ENCODE peak calls at places on chromosomes 2 and 18, in eight cellular contexts. E is adrenal gland, Z is BJ, J is kidney epithelial cell, Q is iris pigment epithelial cell, B is amniotic stem cell, V is Daoy, N is GM20000. C is an unnamed sample.

GRCh38 chr2:217551229-217551909 is 451.4 kb downstream of the TNS1 start:
- DNase-seq in E (no peak), Z (peak; percentile 39), J (peak; percentile 53), Q (peak; percentile 71), B (peak; percentile 45), V (peak; percentile 63), N (no peak), C (no peak)

GRCh38 chr2:236479814-236480213 is 89.8 kb upstream of the ACKR3 start:
- DNase-seq in E (no peak), Z (no peak), J (no peak), Q (no peak), B (no peak), V (no peak), N (no peak), C (no peak)

GRCh38 chr2:23698733-23699391 is 228.1 kb downstream of the ATAD2B start:
- DNase-seq in E (peak; percentile 80), Z (no peak), J (no peak), Q (peak; percentile 73), B (no peak), V (no peak), N (no peak), C (no peak)

GRCh38 chr2:65377556-65378307 is 54.7 kb downstream of the SPRED2 start:
- DNase-seq in E (peak; percentile 62), Z (peak; percentile 67), J (peak; percentile 65), Q (peak; percentile 91), B (peak; percentile 69), V (peak; percentile 87), N (no peak), C (no peak)

GRCh38 chr2:3184167-3184566 is 193.5 kb downstream of the EIPR1 start:
- DNase-seq in E (no peak), Z (no peak), J (no peak), Q (no peak), B (no peak), V (no peak), N (peak; percentile 24), C (no peak)

GRCh38 chr2:27185331-27186026 is 26.4 kb upstream of the ATRAID start:
- DNase-seq in E (peak; percentile 69), Z (peak; percentile 80), J (no peak), Q (peak; percentile 59), B (no peak), V (peak; percentile 15), N (no peak), C (no peak)

GRCh38 chr2:100935372-100935752 is 66.7 kb upstream of the RPL31 start:
- DNase-seq in E (no peak), Z (peak; percentile 52), J (no peak), Q (peak; percentile 84), B (peak; percentile 18), V (peak; percentile 32), N (no peak), C (no peak)

GRCh38 chr18:29586210-29586609 is 1409.3 kb upstream of the CDH2 start:
- DNase-seq in E (no peak), Z (no peak), J (no peak), Q (no peak), B (no peak), V (no peak), N (no peak), C (no peak)

GRCh38 chr2:112181571-112182290 is 43.5 kb downstream of the FBLN7 start:
- DNase-seq in E (no peak), Z (no peak), J (no peak), Q (no peak), B (no peak), V (no peak), N (no peak), C (no peak)

GRCh38 chr18:74064510-74064909 is 83.1 kb downstream of the FBXO15 start:
- DNase-seq in E (no peak), Z (no peak), J (no peak), Q (no peak), B (no peak), V (peak; percentile 11), N (no peak), C (no peak)

GRCh38 chr2:168719446-168719845 is 83.0 kb upstream of the NOSTRIN start:
- DNase-seq in E (no peak), Z (no peak), J (no peak), Q (no peak), B (no peak), V (no peak), N (no peak), C (no peak)

GRCh38 chr18:6885992-6886823 is 156.7 kb downstream of the ARHGAP28 start:
- DNase-seq in E (peak; percentile 79), Z (no peak), J (no peak), Q (peak; percentile 43), B (peak; percentile 41), V (peak; percentile 30), N (peak; percentile 39), C (no peak)

GRCh38 chr2:19783935-19784334 is 117.8 kb downstream of the TTC32 start:
- DNase-seq in E (no peak), Z (no peak), J (no peak), Q (no peak), B (no peak), V (no peak), N (no peak), C (no peak)

GRCh38 chr2:2749206-2749598 is 418.1 kb upstream of the MYT1L start:
- DNase-seq in E (no peak), Z (no peak), J (no peak), Q (no peak), B (no peak), V (no peak), N (no peak), C (no peak)

GRCh38 chr2:138359532-138359931 is 142.0 kb upstream of the SPOPL start:
- DNase-seq in E (no peak), Z (no peak), J (no peak), Q (no peak), B (no peak), V (no peak), N (no peak), C (no peak)

GRCh38 chr2:149063177-149063576 is 24.7 kb downstream of the LYPD6B start:
- DNase-seq in E (no peak), Z (no peak), J (no peak), Q (no peak), B (no peak), V (no peak), N (no peak), C (no peak)

GRCh38 chr2:10002681-10003080 is 40.7 kb upstream of the KLF11 start:
- DNase-seq in E (no peak), Z (no peak), J (no peak), Q (no peak), B (no peak), V (no peak), N (no peak), C (no peak)

GRCh38 chr2:215590353-215590752 is 154.5 kb upstream of the FN1 start:
- DNase-seq in E (no peak), Z (no peak), J (no peak), Q (no peak), B (no peak), V (peak; percentile 15), N (no peak), C (no peak)

GRCh38 chr18:3230401-3231334 is 10.9 kb upstream of the MYOM1 start:
- DNase-seq in E (peak; percentile 75), Z (no peak), J (no peak), Q (peak; percentile 49), B (no peak), V (no peak), N (no peak), C (no peak)

GRCh38 chr2:30695749-30696148 is 111.5 kb downstream of the CAPN13 start:
- DNase-seq in E (peak; percentile 13), Z (no peak), J (no peak), Q (no peak), B (no peak), V (no peak), N (no peak), C (no peak)

GRCh38 chr18:36314754-36315153 is 17.2 kb downstream of the FHOD3 start:
- DNase-seq in E (no peak), Z (no peak), J (peak; percentile 98), Q (peak; percentile 85), B (peak; percentile 59), V (peak; percentile 69), N (no peak), C (no peak)

GRCh38 chr2:109289011-109289410 is 160.0 kb downstream of the SH3RF3 start:
- DNase-seq in E (no peak), Z (no peak), J (no peak), Q (no peak), B (no peak), V (no peak), N (no peak), C (no peak)

GRCh38 chr2:159131882-159132281 is 154.6 kb downstream of the WDSUB1 start:
- DNase-seq in E (no peak), Z (peak; percentile 80), J (peak; percentile 63), Q (peak; percentile 97), B (peak; percentile 66), V (peak; percentile 88), N (no peak), C (no peak)

GRCh38 chr18:77140439-77141109 is 8.0 kb upstream of the MBP start:
- DNase-seq in E (peak; percentile 51), Z (no peak), J (no peak), Q (no peak), B (no peak), V (no peak), N (no peak), C (no peak)

C was measured in thoracic aorta.